ENCODE peak calls at places on chromosomes 7 and 10, in ten cellular contexts. F is neural progenitor cell; Q is lower lobe of right lung; S is thoracic aorta; U is left ventricle myocardium inferior; T is HL-60; G is gastrocnemius medialis; H is CD8-positive, alpha-beta T cell; N is dorsolateral prefrontal cortex; C is lung. M is an unnamed sample.

GRCh38 chr10:78199019-78199418 is 165.4 kb downstream of the RPS24 start:
- DNase-seq in F (no peak), Q (no peak), S (no peak), U (no peak), T (no peak), G (no peak), H (no peak), N (no peak), C (no peak), M (no peak)

GRCh38 chr7:135976312-135977019 is 693 bp downstream of the MTPN start:
- DNase-seq in F (no peak), Q (no peak), S (no peak), U (no peak), T (peak; percentile 11), G (peak; percentile 8), H (no peak), N (no peak), C (no peak), M (peak; percentile 31)

GRCh38 chr7:50826371-50827172 is 43.9 kb upstream of the GRB10 start:
- DNase-seq in F (no peak), Q (no peak), S (no peak), U (no peak), T (no peak), G (no peak), H (no peak), N (no peak), C (no peak), M (no peak)

GRCh38 chr10:127195571-127196226 is 692 bp downstream of the INSYN2A start:
- DNase-seq in F (peak; percentile 51), Q (no peak), S (no peak), U (no peak), T (no peak), G (no peak), H (no peak), N (peak; percentile 23), C (no peak), M (no peak)

GRCh38 chr7:105827106-105827870 is 49.1 kb downstream of the ATXN7L1 start:
- DNase-seq in F (no peak), Q (no peak), S (no peak), U (no peak), T (no peak), G (no peak), H (no peak), N (no peak), C (no peak), M (no peak)

GRCh38 chr7:541661-542060 is 22.0 kb upstream of the PDGFA start:
- DNase-seq in F (no peak), Q (no peak), S (no peak), U (no peak), T (no peak), G (no peak), H (no peak), N (no peak), C (no peak), M (no peak)

GRCh38 chr10:50636576-50636975 is 12.8 kb upstream of the SGMS1 start:
- DNase-seq in F (no peak), Q (no peak), S (no peak), U (no peak), T (no peak), G (no peak), H (no peak), N (no peak), C (no peak), M (peak; percentile 10)

GRCh38 chr10:51063659-51064535 is 10.4 kb upstream of the PRKG1 start:
- DNase-seq in F (peak; percentile 54), Q (no peak), S (no peak), U (no peak), T (no peak), G (no peak), H (no peak), N (no peak), C (no peak), M (no peak)

GRCh38 chr7:67413670-67414069 is 417.0 kb downstream of the TYW1 start:
- DNase-seq in F (no peak), Q (no peak), S (no peak), U (no peak), T (no peak), G (no peak), H (no peak), N (no peak), C (no peak), M (no peak)
- H3K27ac ChIP-seq in F (no peak overlapping the region), Q (no peak overlapping the region), S (no peak overlapping the region), U (no peak overlapping the region), T (no peak overlapping the region), G (no peak overlapping the region), H (no peak overlapping the region), N (no peak overlapping the region), C (no peak overlapping the region), M (no peak overlapping the region)

GRCh38 chr10:122020202-122020601 is 31.2 kb downstream of the TACC2 start:
- DNase-seq in F (no peak), Q (no peak), S (no peak), U (no peak), T (no peak), G (no peak), H (no peak), N (no peak), C (no peak), M (no peak)

GRCh38 chr10:122021421-122021820 is 32.5 kb downstream of the TACC2 start:
- DNase-seq in F (no peak), Q (no peak), S (no peak), U (no peak), T (no peak), G (no peak), H (no peak), N (no peak), C (no peak), M (no peak)

GRCh38 chr10:122022276-122022675 is 33.3 kb downstream of the TACC2 start:
- DNase-seq in F (no peak), Q (no peak), S (no peak), U (no peak), T (no peak), G (no peak), H (no peak), N (no peak), C (no peak), M (no peak)

GRCh38 chr10:122019414-122019975 is 30.5 kb downstream of the TACC2 start:
- DNase-seq in F (peak; percentile 94), Q (peak; percentile 81), S (no peak), U (no peak), T (no peak), G (peak; percentile 48), H (no peak), N (peak; percentile 4), C (peak; percentile 72), M (no peak)

DNA sequence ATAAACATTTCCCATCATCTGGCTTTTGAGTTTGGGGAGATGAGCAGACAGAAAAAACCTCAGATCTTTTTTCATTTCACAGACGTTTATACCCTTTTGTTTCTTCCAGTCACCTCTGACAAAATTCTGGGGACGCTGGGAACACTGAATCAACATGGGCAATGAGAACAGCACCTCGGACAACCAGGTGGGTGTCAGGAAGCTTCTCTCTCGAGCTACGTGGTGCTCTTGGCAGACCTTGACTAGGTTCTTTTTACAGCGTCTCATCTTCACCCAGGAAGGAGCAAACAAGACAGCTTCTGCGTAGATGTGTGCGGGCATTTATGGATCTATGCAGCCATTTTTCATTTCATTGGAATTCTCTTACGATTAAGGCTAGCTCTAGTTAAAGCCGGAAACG is 32.9 kb downstream of the TACC2 start:
- DNase-seq in F (no peak), Q (no peak), S (no peak), U (no peak), T (no peak), G (peak; percentile 56), H (no peak), N (no peak), C (no peak), M (no peak)
- H3K4me3 ChIP-seq in F (no peak overlapping the region), Q (no peak overlapping the region), S (peak overlapping the region; percentile 63), U (no peak overlapping the region), T (no peak overlapping the region), G (peak overlapping the region; percentile 31), H (no peak overlapping the region), N (no peak overlapping the region), C (no peak overlapping the region), M (no peak overlapping the region)

GRCh38 chr7:111091623-111092370 is 870 bp downstream of the LRRN3 start:
- DNase-seq in F (peak; percentile 79), Q (no peak), S (no peak), U (no peak), T (no peak), G (no peak), H (no peak), N (no peak), C (no peak), M (no peak)
- H3K27ac ChIP-seq in F (no peak overlapping the region), Q (peak overlapping the region; percentile 21), S (no peak overlapping the region), U (peak overlapping the region; percentile 25), T (no peak overlapping the region), G (peak overlapping the region; percentile 46), H (peak overlapping the region; percentile 43), N (peak overlapping the region; percentile 78), C (peak overlapping the region; percentile 10), M (no peak overlapping the region)

GRCh38 chr10:73650537-73651331 is 5.1 kb downstream of the SYNPO2L start:
- DNase-seq in F (no peak), Q (no peak), S (no peak), U (peak; percentile 77), T (no peak), G (peak; percentile 92), H (no peak), N (no peak), C (no peak), M (no peak)
- H3K4me3 ChIP-seq in F (no peak overlapping the region), Q (no peak overlapping the region), S (no peak overlapping the region), U (peak overlapping the region; percentile 76), T (no peak overlapping the region), G (peak overlapping the region; percentile 48), H (no peak overlapping the region), N (no peak overlapping the region), C (no peak overlapping the region), M (no peak overlapping the region)

GRCh38 chr7:84729284-84729683 is 457.6 kb downstream of the SEMA3D start:
- DNase-seq in F (no peak), Q (no peak), S (no peak), U (no peak), T (no peak), G (no peak), H (no peak), N (no peak), C (no peak), M (no peak)
- H3K27ac ChIP-seq in F (no peak overlapping the region), Q (no peak overlapping the region), S (no peak overlapping the region), U (no peak overlapping the region), T (no peak overlapping the region), G (no peak overlapping the region), H (no peak overlapping the region), N (peak overlapping the region; percentile 30), C (no peak overlapping the region), M (no peak overlapping the region)